ENCODE peak calls at places on chromosomes 11 and 22, in eight cellular contexts. One of them, this sample, is unnamed. For H3K4me1, the result is how much of the 10 kb centered on the place peaks cover.

GRCh38 chr11:118114266-118114665 is 27.5 kb upstream of the SMIM35 start:
- DNase-seq in sigmoid colon: no peak
- DNase-seq in A549: no peak
- DNase-seq in HCT116: no peak
- DNase-seq in esophagus squamous epithelium: no peak
- DNase-seq in heart left ventricle: no peak
- DNase-seq in IMR-90: no peak
- DNase-seq in ovary: no peak
- DNase-seq in this sample: no peak

GRCh38 chr11:46273511-46274205 is 3.8 kb upstream of the CREB3L1 start:
- DNase-seq in HCT116: no peak
- DNase-seq in A549: peak
- DNase-seq in esophagus squamous epithelium: no peak
- DNase-seq in IMR-90: no peak
- DNase-seq in heart left ventricle: no peak
- DNase-seq in ovary: peak
- DNase-seq in sigmoid colon: no peak
- DNase-seq in this sample: peak

GRCh38 chr11:95498731-95499396 is 267.9 kb upstream of the SESN3 start:
- DNase-seq in ovary: no peak
- DNase-seq in esophagus squamous epithelium: no peak
- DNase-seq in heart left ventricle: no peak
- DNase-seq in IMR-90: no peak
- DNase-seq in sigmoid colon: no peak
- DNase-seq in A549: peak
- DNase-seq in HCT116: no peak
- DNase-seq in this sample: no peak

GRCh38 chr11:126542621-126543020 is 187.1 kb downstream of the ST3GAL4 start:
- DNase-seq in heart left ventricle: no peak
- DNase-seq in ovary: no peak
- DNase-seq in sigmoid colon: no peak
- DNase-seq in IMR-90: no peak
- DNase-seq in A549: no peak
- DNase-seq in esophagus squamous epithelium: no peak
- DNase-seq in HCT116: no peak
- DNase-seq in this sample: no peak

GRCh38 chr22:25878933-25879332 is 136.9 kb downstream of the MYO18B start:
- DNase-seq in esophagus squamous epithelium: no peak
- DNase-seq in ovary: no peak
- DNase-seq in IMR-90: no peak
- DNase-seq in HCT116: no peak
- DNase-seq in sigmoid colon: no peak
- DNase-seq in heart left ventricle: no peak
- DNase-seq in A549: no peak
- DNase-seq in this sample: no peak

GRCh38 chr22:22038178-22038880 is 55.7 kb upstream of the TOP3B start:
- DNase-seq in sigmoid colon: no peak
- DNase-seq in ovary: no peak
- DNase-seq in HCT116: no peak
- DNase-seq in esophagus squamous epithelium: no peak
- DNase-seq in heart left ventricle: no peak
- DNase-seq in IMR-90: peak
- DNase-seq in A549: no peak
- DNase-seq in this sample: no peak

GRCh38 chr11:131579932-131580387 is 209.5 kb downstream of the NTM start:
- DNase-seq in IMR-90: peak
- DNase-seq in HCT116: no peak
- DNase-seq in sigmoid colon: no peak
- DNase-seq in heart left ventricle: no peak
- DNase-seq in A549: peak
- DNase-seq in ovary: peak
- DNase-seq in esophagus squamous epithelium: no peak
- DNase-seq in this sample: no peak

GRCh38 chr22:20530368-20531153 is 23.2 kb downstream of the MED15 start:
- DNase-seq in HCT116: peak
- DNase-seq in sigmoid colon: no peak
- DNase-seq in A549: peak
- DNase-seq in IMR-90: peak
- DNase-seq in esophagus squamous epithelium: no peak
- DNase-seq in ovary: no peak
- DNase-seq in heart left ventricle: no peak
- DNase-seq in this sample: no peak

GRCh38 chr22:37079158-37079557 is 27.6 kb downstream of the KCTD17 start:
- DNase-seq in IMR-90: no peak
- DNase-seq in A549: no peak
- DNase-seq in HCT116: no peak
- DNase-seq in heart left ventricle: no peak
- DNase-seq in sigmoid colon: no peak
- DNase-seq in ovary: no peak
- DNase-seq in esophagus squamous epithelium: no peak
- DNase-seq in this sample: no peak

GRCh38 chr22:38935023-38935422 is 22.4 kb upstream of the APOBEC3A start:
- DNase-seq in sigmoid colon: no peak
- DNase-seq in heart left ventricle: peak
- DNase-seq in ovary: peak
- DNase-seq in IMR-90: no peak
- DNase-seq in HCT116: no peak
- DNase-seq in esophagus squamous epithelium: no peak
- DNase-seq in A549: peak
- DNase-seq in this sample: peak

GRCh38 chr22:32949719-32950118 is 108.5 kb downstream of the SYN3 start:
- DNase-seq in sigmoid colon: no peak
- DNase-seq in esophagus squamous epithelium: no peak
- DNase-seq in A549: no peak
- DNase-seq in ovary: no peak
- DNase-seq in heart left ventricle: no peak
- DNase-seq in IMR-90: no peak
- DNase-seq in HCT116: no peak
- DNase-seq in this sample: no peak

GRCh38 chr11:126561327-126561893 is 205.9 kb downstream of the ST3GAL4 start:
- DNase-seq in ovary: peak
- DNase-seq in HCT116: no peak
- DNase-seq in IMR-90: peak
- DNase-seq in sigmoid colon: no peak
- DNase-seq in A549: peak
- DNase-seq in heart left ventricle: peak
- DNase-seq in esophagus squamous epithelium: no peak
- DNase-seq in this sample: no peak

GRCh38 chr22:17787159-17788022 is 13.1 kb upstream of the BID start:
- DNase-seq in ovary: no peak
- DNase-seq in esophagus squamous epithelium: no peak
- DNase-seq in heart left ventricle: no peak
- DNase-seq in IMR-90: no peak
- DNase-seq in sigmoid colon: no peak
- DNase-seq in A549: no peak
- DNase-seq in HCT116: no peak
- DNase-seq in this sample: no peak

GRCh38 chr11:76524919-76525318 is 80.1 kb downstream of the EMSY start:
- DNase-seq in IMR-90: peak
- DNase-seq in A549: peak
- DNase-seq in sigmoid colon: no peak
- DNase-seq in HCT116: peak
- DNase-seq in heart left ventricle: no peak
- DNase-seq in esophagus squamous epithelium: no peak
- DNase-seq in ovary: no peak
- DNase-seq in this sample: no peak

GRCh38 chr11:26572770-26573402 is 823 bp upstream of the MUC15 start:
- DNase-seq in HCT116: no peak
- DNase-seq in IMR-90: no peak
- DNase-seq in ovary: no peak
- DNase-seq in heart left ventricle: no peak
- DNase-seq in esophagus squamous epithelium: no peak
- DNase-seq in sigmoid colon: no peak
- DNase-seq in A549: no peak
- DNase-seq in this sample: no peak

GRCh38 chr22:25514436-25514835 is 50.0 kb upstream of the GRK3 start:
- DNase-seq in A549: peak
- DNase-seq in HCT116: no peak
- DNase-seq in IMR-90: peak
- DNase-seq in ovary: no peak
- DNase-seq in heart left ventricle: no peak
- DNase-seq in esophagus squamous epithelium: no peak
- DNase-seq in sigmoid colon: no peak
- DNase-seq in this sample: no peak

GRCh38 chr11:121648306-121648705 is 195.5 kb upstream of the SORL1-AS1 start:
- DNase-seq in heart left ventricle: no peak
- DNase-seq in HCT116: no peak
- DNase-seq in ovary: no peak
- DNase-seq in sigmoid colon: no peak
- DNase-seq in esophagus squamous epithelium: no peak
- DNase-seq in A549: no peak
- DNase-seq in IMR-90: no peak
- DNase-seq in this sample: no peak

GRCh38 chr22:28417426-28417825 is 262.2 kb downstream of the TTC28 start:
- DNase-seq in HCT116: no peak
- DNase-seq in sigmoid colon: no peak
- DNase-seq in IMR-90: no peak
- DNase-seq in heart left ventricle: no peak
- DNase-seq in esophagus squamous epithelium: no peak
- DNase-seq in ovary: no peak
- DNase-seq in A549: no peak
- DNase-seq in this sample: no peak

GRCh38 chr22:45454260-45454659 is 40.8 kb downstream of the RIBC2 start:
- DNase-seq in heart left ventricle: no peak
- DNase-seq in HCT116: no peak
- DNase-seq in sigmoid colon: no peak
- DNase-seq in IMR-90: peak
- DNase-seq in ovary: no peak
- DNase-seq in A549: no peak
- DNase-seq in esophagus squamous epithelium: no peak
- DNase-seq in this sample: no peak

GRCh38 chr11:73217131-73217809 is 811 bp upstream of the P2RY2 start:
- DNase-seq in ovary: peak
- DNase-seq in IMR-90: no peak
- DNase-seq in A549: no peak
- DNase-seq in heart left ventricle: no peak
- DNase-seq in esophagus squamous epithelium: no peak
- DNase-seq in HCT116: no peak
- DNase-seq in sigmoid colon: peak
- DNase-seq in this sample: no peak

GRCh38 chr11:83717551-83717950 is 431.4 kb upstream of the CCDC90B start:
- DNase-seq in HCT116: no peak
- DNase-seq in ovary: no peak
- DNase-seq in esophagus squamous epithelium: no peak
- DNase-seq in IMR-90: no peak
- DNase-seq in A549: no peak
- DNase-seq in heart left ventricle: no peak
- DNase-seq in sigmoid colon: no peak
- DNase-seq in this sample: peak

GRCh38 chr11:34053161-34053686 is 1.7 kb downstream of the CAPRIN1 start:
- DNase-seq in IMR-90: peak
- DNase-seq in ovary: peak
- DNase-seq in heart left ventricle: peak
- DNase-seq in A549: peak
- DNase-seq in sigmoid colon: peak
- DNase-seq in esophagus squamous epithelium: peak
- DNase-seq in HCT116: no peak
- DNase-seq in this sample: peak
- TF ChIP-seq POLR2A in IMR-90: peak
- TF ChIP-seq POLR2A in ovary: no peak
- TF ChIP-seq POLR2A in heart left ventricle: no peak
- TF ChIP-seq POLR2A in A549: peak
- TF ChIP-seq POLR2A in sigmoid colon: no peak
- TF ChIP-seq POLR2A in esophagus squamous epithelium: peak
- TF ChIP-seq POLR2A in HCT116: no peak
- TF ChIP-seq POLR2A in this sample: no peak

GRCh38 chr11:75164318-75164827 is 13.5 kb downstream of the SLCO2B1 start:
- DNase-seq in A549: no peak
- DNase-seq in heart left ventricle: no peak
- DNase-seq in esophagus squamous epithelium: no peak
- DNase-seq in IMR-90: no peak
- DNase-seq in sigmoid colon: no peak
- DNase-seq in ovary: peak
- DNase-seq in HCT116: no peak
- DNase-seq in this sample: peak
- TF ChIP-seq CTCF in A549: no peak
- TF ChIP-seq CTCF in heart left ventricle: no peak
- TF ChIP-seq CTCF in esophagus squamous epithelium: no peak
- TF ChIP-seq CTCF in IMR-90: no peak
- TF ChIP-seq CTCF in sigmoid colon: no peak
- TF ChIP-seq CTCF in ovary: no peak
- TF ChIP-seq CTCF in HCT116: no peak
- TF ChIP-seq CTCF in this sample: no peak

GRCh38 chr11:66315921-66316811 is 678 bp downstream of the CD248 start:
- DNase-seq in IMR-90: no peak
- DNase-seq in A549: no peak
- DNase-seq in HCT116: no peak
- DNase-seq in ovary: peak
- DNase-seq in sigmoid colon: no peak
- DNase-seq in heart left ventricle: no peak
- DNase-seq in esophagus squamous epithelium: no peak
- DNase-seq in this sample: no peak

GRCh38 chr11:66314186-66314501 is 2.7 kb downstream of the CD248 start:
- DNase-seq in IMR-90: no peak
- DNase-seq in ovary: no peak
- DNase-seq in esophagus squamous epithelium: no peak
- DNase-seq in HCT116: no peak
- DNase-seq in heart left ventricle: no peak
- DNase-seq in sigmoid colon: no peak
- DNase-seq in A549: no peak
- DNase-seq in this sample: no peak

GRCh38 chr11:66313321-66314185 is 3.3 kb downstream of the CD248 start:
- DNase-seq in heart left ventricle: no peak
- DNase-seq in A549: no peak
- DNase-seq in sigmoid colon: no peak
- DNase-seq in HCT116: no peak
- DNase-seq in IMR-90: peak
- DNase-seq in esophagus squamous epithelium: no peak
- DNase-seq in ovary: no peak
- DNase-seq in this sample: no peak

GRCh38 chr11:66315498-66315885 is 1.4 kb downstream of the CD248 start:
- DNase-seq in A549: no peak
- DNase-seq in IMR-90: no peak
- DNase-seq in esophagus squamous epithelium: no peak
- DNase-seq in ovary: no peak
- DNase-seq in heart left ventricle: no peak
- DNase-seq in HCT116: no peak
- DNase-seq in sigmoid colon: no peak
- DNase-seq in this sample: no peak

GRCh38 chr11:66314561-66315497 is 2.0 kb downstream of the CD248 start:
- DNase-seq in sigmoid colon: no peak
- DNase-seq in esophagus squamous epithelium: no peak
- DNase-seq in heart left ventricle: no peak
- DNase-seq in ovary: peak
- DNase-seq in A549: no peak
- DNase-seq in HCT116: no peak
- DNase-seq in IMR-90: no peak
- DNase-seq in this sample: no peak
- H3K4me1 ChIP-seq in sigmoid colon: half or more
- H3K4me1 ChIP-seq in esophagus squamous epithelium: under half
- H3K4me1 ChIP-seq in heart left ventricle: under half
- H3K4me1 ChIP-seq in ovary: under half
- H3K4me1 ChIP-seq in A549: under half
- H3K4me1 ChIP-seq in HCT116: under half
- H3K4me1 ChIP-seq in IMR-90: under half
- H3K4me1 ChIP-seq in this sample: under half

DNA sequence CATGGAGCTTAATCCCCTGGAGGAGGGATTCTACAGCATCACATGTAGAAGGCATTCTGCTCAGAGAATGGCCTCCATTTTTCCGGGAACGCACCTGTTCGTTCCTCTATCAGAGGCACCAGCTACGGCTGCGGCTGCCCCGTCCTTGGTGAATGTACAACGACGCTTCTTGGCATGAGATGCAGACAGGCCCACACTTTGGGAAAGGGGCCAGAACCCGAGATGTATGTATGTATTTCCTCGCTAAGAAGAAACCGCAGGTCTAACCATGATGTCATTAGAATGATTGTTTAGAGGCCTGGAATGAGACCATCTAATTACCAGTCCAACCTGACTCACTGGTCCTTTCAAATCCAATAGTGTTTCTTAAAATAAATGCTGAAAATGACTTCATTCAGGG is 1293.4 kb downstream of the TBC1D22A start:
- DNase-seq in heart left ventricle: no peak
- DNase-seq in ovary: no peak
- DNase-seq in sigmoid colon: no peak
- DNase-seq in A549: no peak
- DNase-seq in IMR-90: no peak
- DNase-seq in HCT116: no peak
- DNase-seq in esophagus squamous epithelium: no peak
- DNase-seq in this sample: no peak
- TF ChIP-seq POLR2A in heart left ventricle: no peak
- TF ChIP-seq POLR2A in ovary: no peak
- TF ChIP-seq POLR2A in sigmoid colon: no peak
- TF ChIP-seq POLR2A in A549: no peak
- TF ChIP-seq POLR2A in IMR-90: no peak
- TF ChIP-seq POLR2A in HCT116: no peak
- TF ChIP-seq POLR2A in esophagus squamous epithelium: no peak
- TF ChIP-seq POLR2A in this sample: no peak